ENCODE peak calls at places on chromosomes 7 and 10, in four cellular contexts. Y, N, P and H are unnamed samples.

GRCh38 chr7:100471021-100471420 is 7.0 kb upstream of the SPACDR start:
- DNase-seq in Y (no peak), N (no peak), P (no peak), H (no peak)

GRCh38 chr7:2033586-2034135 is 199.1 kb downstream of the MAD1L1 start:
- DNase-seq in Y (no peak), N (no peak), P (no peak), H (no peak)

GRCh38 chr10:68367121-68367520 is 34.4 kb upstream of the PBLD start:
- DNase-seq in Y (no peak), N (no peak), P (no peak), H (no peak)

GRCh38 chr7:101159696-101160674 is 5.4 kb downstream of the VGF start:
- DNase-seq in Y (peak), N (no peak), P (no peak), H (no peak)

GRCh38 chr10:34780818-34781380 is 34.2 kb downstream of the PARD3 start:
- DNase-seq in Y (peak), N (no peak), P (no peak), H (peak)

GRCh38 chr7:15086171-15086745 is 183.7 kb upstream of the DGKB start:
- DNase-seq in Y (no peak), N (no peak), P (no peak), H (no peak)

GRCh38 chr7:28674359-28674782 is 262.1 kb downstream of the CREB5 start:
- DNase-seq in Y (peak), N (no peak), P (peak), H (no peak)

GRCh38 chr10:133100706-133101463 is 13.2 kb downstream of the ADGRA1 start:
- DNase-seq in Y (no peak), N (peak), P (peak), H (no peak)

GRCh38 chr7:78057571-78057970 is 259.0 kb downstream of the PHTF2 start:
- DNase-seq in Y (no peak), N (no peak), P (no peak), H (no peak)

GRCh38 chr7:17696422-17696821 is 243.9 kb downstream of the SNX13 start:
- DNase-seq in Y (peak), N (no peak), P (peak), H (no peak)

DNA sequence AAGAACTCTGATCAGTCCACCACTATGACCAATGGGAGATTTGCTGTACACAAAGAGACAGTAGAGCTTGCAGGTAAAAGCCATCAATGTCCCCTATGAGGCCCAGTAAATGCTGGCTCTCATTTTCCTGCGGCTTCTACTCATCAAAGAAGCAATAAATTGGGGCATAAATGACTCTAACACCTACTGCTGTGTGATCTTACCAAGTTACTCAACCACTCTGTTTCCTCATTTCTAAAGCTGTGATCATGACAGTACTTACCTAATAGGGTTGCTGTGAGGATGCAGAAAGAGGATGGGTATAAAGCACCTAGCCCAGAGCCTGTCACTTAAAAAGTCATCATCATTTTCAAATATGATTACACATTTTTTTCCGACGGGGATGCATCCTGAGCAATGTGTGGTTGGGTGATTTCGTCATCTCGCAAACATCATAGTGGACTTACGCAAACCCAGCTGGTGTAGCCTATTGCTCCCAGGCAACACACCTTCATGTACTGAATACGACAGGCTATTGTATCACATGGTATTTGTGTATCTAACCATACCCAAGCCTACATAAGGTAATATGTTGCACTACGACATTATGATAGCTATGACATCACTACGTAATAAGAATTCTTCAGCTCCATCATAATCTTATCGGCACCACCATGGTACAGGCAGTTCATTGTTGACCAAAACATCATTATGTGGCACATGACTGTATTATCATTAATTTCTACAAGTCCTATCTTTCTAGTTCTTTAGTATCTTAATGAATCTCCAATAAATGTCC is 7.1 kb upstream of the MGMT start:
- DNase-seq in Y (no peak), N (no peak), P (no peak), H (no peak)
- TF ChIP-seq CTCF in Y (no peak), N (no peak), P (no peak), H (no peak)

GRCh38 chr10:71835671-71836593 is 15.1 kb downstream of the PSAP start:
- DNase-seq in Y (peak), N (no peak), P (no peak), H (peak)
- H3K4me3 ChIP-seq in Y (no peak), N (no peak), P (no peak), H (no peak)

GRCh38 chr7:9598411-9598810 is 1165.0 kb downstream of the NXPH1 start:
- DNase-seq in Y (no peak), N (no peak), P (no peak), H (no peak)

GRCh38 chr7:9600974-9601373 is 1167.6 kb downstream of the NXPH1 start:
- DNase-seq in Y (no peak), N (peak), P (peak), H (no peak)
- TF ChIP-seq CTCF in Y (no peak), N (peak), P (no peak), H (no peak)

DNA sequence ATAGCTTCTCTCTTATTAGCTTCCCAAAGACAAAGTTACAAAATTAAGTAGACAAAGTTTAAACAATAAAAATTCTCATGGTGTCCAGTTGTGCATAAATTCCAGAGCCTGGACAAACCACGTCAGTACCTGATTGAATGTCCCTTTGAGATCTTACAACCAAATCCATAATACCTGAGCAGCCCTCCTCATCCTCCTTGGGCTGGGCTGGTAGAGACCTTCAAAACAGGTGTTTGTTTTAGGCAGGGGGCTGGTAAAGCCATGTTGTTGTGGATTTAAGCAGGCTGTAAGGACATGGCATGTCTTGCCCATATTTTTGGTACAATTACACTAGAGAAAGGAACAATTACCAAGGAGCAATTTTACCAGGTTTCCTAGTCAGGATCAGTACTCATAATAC is 2.1 kb downstream of the IFIT5 start:
- DNase-seq in Y (no peak), N (no peak), P (no peak), H (no peak)
- H3K4me3 ChIP-seq in Y (no peak), N (no peak), P (no peak), H (no peak)

GRCh38 chr7:106779877-106780276 is 85.2 kb upstream of the PIK3CG start:
- DNase-seq in Y (no peak), N (peak), P (peak), H (no peak)
- TF ChIP-seq CTCF in Y (no peak), N (peak), P (no peak), H (peak)

GRCh38 chr10:129956902-129957673 is 7.0 kb downstream of the EBF3 start:
- DNase-seq in Y (no peak), N (peak), P (no peak), H (no peak)
- H3K4me3 ChIP-seq in Y (no peak), N (peak), P (no peak), H (no peak)

GRCh38 chr10:21263266-21263803 is 262.1 kb downstream of the SKIDA1 start:
- DNase-seq in Y (no peak), N (no peak), P (no peak), H (no peak)
- TF ChIP-seq CTCF in Y (no peak), N (no peak), P (no peak), H (no peak)

DNA sequence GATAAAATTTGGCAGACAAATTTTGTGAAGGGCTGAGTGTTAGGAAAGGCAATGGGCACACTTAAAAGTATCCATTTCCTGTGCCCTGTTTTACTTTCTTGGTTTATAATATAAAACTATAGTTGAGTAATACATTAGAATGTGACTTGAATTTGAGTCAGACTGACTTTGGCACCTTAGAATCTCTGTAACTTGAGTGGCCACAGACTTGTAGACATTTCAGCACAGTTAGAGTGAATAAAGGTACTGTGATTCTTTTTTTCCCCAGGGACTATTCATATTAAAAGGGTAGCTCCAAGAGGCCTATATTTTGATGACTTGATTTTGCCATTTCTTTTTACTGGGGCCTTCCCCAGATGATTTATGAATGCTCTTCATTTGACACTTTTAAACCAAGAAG is 22.4 kb downstream of the GBF1 start:
- DNase-seq in Y (peak), N (no peak), P (no peak), H (no peak)
- H3K4me3 ChIP-seq in Y (no peak), N (no peak), P (no peak), H (no peak)

GRCh38 chr7:115749924-115750323 is 280.6 kb downstream of the TFEC start:
- DNase-seq in Y (peak), N (no peak), P (no peak), H (no peak)

GRCh38 chr7:115747174-115747573 is 283.4 kb downstream of the TFEC start:
- DNase-seq in Y (peak), N (no peak), P (no peak), H (no peak)

GRCh38 chr7:115754226-115754625 is 276.3 kb downstream of the TFEC start:
- DNase-seq in Y (no peak), N (no peak), P (no peak), H (no peak)

DNA sequence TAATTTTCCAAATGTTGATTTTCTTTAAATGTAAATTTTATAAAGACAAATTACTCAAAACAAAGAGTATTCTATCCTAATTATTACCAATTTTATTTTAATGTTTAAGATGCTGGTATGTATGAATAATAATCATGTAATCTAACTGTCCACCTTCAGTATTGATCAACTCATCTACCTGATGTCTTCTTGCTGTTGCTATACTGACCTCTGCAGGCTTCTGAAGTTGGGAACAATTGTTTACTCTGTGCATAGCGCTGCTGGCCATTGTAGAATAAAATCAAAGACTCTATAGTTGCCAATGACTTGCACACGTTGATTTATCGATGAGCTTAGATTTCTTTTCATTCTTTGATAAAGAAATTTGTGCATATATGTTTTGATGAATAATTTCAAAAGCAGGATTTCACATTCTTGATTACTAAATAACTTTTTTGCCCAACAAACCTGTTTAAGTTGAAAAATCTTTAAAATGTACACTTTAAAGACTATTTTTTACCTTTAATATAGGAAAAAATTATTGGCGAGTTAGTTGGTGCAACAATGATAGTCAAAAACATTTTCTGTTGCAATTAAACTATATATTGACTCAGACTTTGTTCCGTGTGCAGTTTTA is 282.3 kb downstream of the TFEC start:
- DNase-seq in Y (peak), N (peak), P (peak), H (peak)
- TF ChIP-seq CTCF in Y (peak), N (peak), P (peak), H (peak)